ENCODE peak calls at places on chromosomes 2 and 18, in eight cellular contexts. One of them, this sample, is unnamed.

GRCh38 chr2:9594361-9595063 is 36.3 kb downstream of the YWHAQ start:
- DNase-seq in body of pancreas: peak; percentile 62
- DNase-seq in heart left ventricle: no peak
- DNase-seq in prostate gland: no peak
- DNase-seq in esophagus squamous epithelium: no peak
- DNase-seq in adrenal gland: peak; percentile 80
- DNase-seq in A549: peak; percentile 56
- DNase-seq in K562: no peak
- DNase-seq in this sample: peak; percentile 37

GRCh38 chr2:231353469-231353868 is 42.0 kb upstream of the B3GNT7 start:
- DNase-seq in body of pancreas: no peak
- DNase-seq in heart left ventricle: no peak
- DNase-seq in prostate gland: no peak
- DNase-seq in esophagus squamous epithelium: no peak
- DNase-seq in adrenal gland: no peak
- DNase-seq in A549: no peak
- DNase-seq in K562: no peak
- DNase-seq in this sample: no peak

GRCh38 chr2:67733517-67733916 is 329.3 kb downstream of the C1D start:
- DNase-seq in body of pancreas: peak; percentile 63
- DNase-seq in heart left ventricle: no peak
- DNase-seq in prostate gland: no peak
- DNase-seq in esophagus squamous epithelium: no peak
- DNase-seq in adrenal gland: peak; percentile 41
- DNase-seq in A549: peak; percentile 30
- DNase-seq in K562: no peak
- DNase-seq in this sample: no peak

GRCh38 chr2:240299710-240300068 is 135.8 kb upstream of the GPC1 start:
- DNase-seq in body of pancreas: no peak
- DNase-seq in heart left ventricle: no peak
- DNase-seq in prostate gland: no peak
- DNase-seq in esophagus squamous epithelium: no peak
- DNase-seq in adrenal gland: no peak
- DNase-seq in A549: no peak
- DNase-seq in K562: no peak
- DNase-seq in this sample: no peak

GRCh38 chr2:230692760-230693159 is 19.9 kb upstream of the CAB39 start:
- DNase-seq in body of pancreas: no peak
- DNase-seq in heart left ventricle: no peak
- DNase-seq in prostate gland: no peak
- DNase-seq in esophagus squamous epithelium: no peak
- DNase-seq in adrenal gland: no peak
- DNase-seq in A549: no peak
- DNase-seq in K562: no peak
- DNase-seq in this sample: no peak

GRCh38 chr2:35199298-35199697 is 1156.3 kb upstream of the CRIM1 start:
- DNase-seq in body of pancreas: no peak
- DNase-seq in heart left ventricle: no peak
- DNase-seq in prostate gland: no peak
- DNase-seq in esophagus squamous epithelium: no peak
- DNase-seq in adrenal gland: no peak
- DNase-seq in A549: peak; percentile 13
- DNase-seq in K562: no peak
- DNase-seq in this sample: no peak

GRCh38 chr2:165357758-165358157 is 111.7 kb upstream of the CSRNP3 start:
- DNase-seq in body of pancreas: no peak
- DNase-seq in heart left ventricle: no peak
- DNase-seq in prostate gland: no peak
- DNase-seq in esophagus squamous epithelium: no peak
- DNase-seq in adrenal gland: no peak
- DNase-seq in A549: peak; percentile 29
- DNase-seq in K562: no peak
- DNase-seq in this sample: no peak

GRCh38 chr18:77055429-77056310 is 76.9 kb downstream of the MBP start:
- DNase-seq in body of pancreas: no peak
- DNase-seq in heart left ventricle: peak; percentile 76
- DNase-seq in prostate gland: no peak
- DNase-seq in esophagus squamous epithelium: no peak
- DNase-seq in adrenal gland: no peak
- DNase-seq in A549: no peak
- DNase-seq in K562: no peak
- DNase-seq in this sample: no peak

GRCh38 chr18:28114472-28114871 is 62.5 kb downstream of the CDH2 start:
- DNase-seq in body of pancreas: no peak
- DNase-seq in heart left ventricle: no peak
- DNase-seq in prostate gland: no peak
- DNase-seq in esophagus squamous epithelium: no peak
- DNase-seq in adrenal gland: no peak
- DNase-seq in A549: peak; percentile 43
- DNase-seq in K562: no peak
- DNase-seq in this sample: no peak

GRCh38 chr2:144324446-144325045 is 195.4 kb downstream of the ZEB2 start:
- DNase-seq in body of pancreas: no peak
- DNase-seq in heart left ventricle: no peak
- DNase-seq in prostate gland: no peak
- DNase-seq in esophagus squamous epithelium: no peak
- DNase-seq in adrenal gland: no peak
- DNase-seq in A549: no peak
- DNase-seq in K562: no peak
- DNase-seq in this sample: no peak

GRCh38 chr2:161992526-161992925 is 81.5 kb downstream of the DPP4 start:
- DNase-seq in body of pancreas: no peak
- DNase-seq in heart left ventricle: no peak
- DNase-seq in prostate gland: no peak
- DNase-seq in esophagus squamous epithelium: no peak
- DNase-seq in adrenal gland: no peak
- DNase-seq in A549: no peak
- DNase-seq in K562: no peak
- DNase-seq in this sample: no peak

GRCh38 chr2:161990036-161990435 is 84.0 kb downstream of the DPP4 start:
- DNase-seq in body of pancreas: no peak
- DNase-seq in heart left ventricle: no peak
- DNase-seq in prostate gland: no peak
- DNase-seq in esophagus squamous epithelium: no peak
- DNase-seq in adrenal gland: no peak
- DNase-seq in A549: no peak
- DNase-seq in K562: no peak
- DNase-seq in this sample: no peak

GRCh38 chr2:161991991-161992390 is 82.0 kb downstream of the DPP4 start:
- DNase-seq in body of pancreas: no peak
- DNase-seq in heart left ventricle: no peak
- DNase-seq in prostate gland: no peak
- DNase-seq in esophagus squamous epithelium: no peak
- DNase-seq in adrenal gland: no peak
- DNase-seq in A549: no peak
- DNase-seq in K562: no peak
- DNase-seq in this sample: no peak

GRCh38 chr2:161990741-161991140 is 83.3 kb downstream of the DPP4 start:
- DNase-seq in body of pancreas: no peak
- DNase-seq in heart left ventricle: no peak
- DNase-seq in prostate gland: no peak
- DNase-seq in esophagus squamous epithelium: no peak
- DNase-seq in adrenal gland: no peak
- DNase-seq in A549: peak; percentile 32
- DNase-seq in K562: no peak
- DNase-seq in this sample: no peak

DNA sequence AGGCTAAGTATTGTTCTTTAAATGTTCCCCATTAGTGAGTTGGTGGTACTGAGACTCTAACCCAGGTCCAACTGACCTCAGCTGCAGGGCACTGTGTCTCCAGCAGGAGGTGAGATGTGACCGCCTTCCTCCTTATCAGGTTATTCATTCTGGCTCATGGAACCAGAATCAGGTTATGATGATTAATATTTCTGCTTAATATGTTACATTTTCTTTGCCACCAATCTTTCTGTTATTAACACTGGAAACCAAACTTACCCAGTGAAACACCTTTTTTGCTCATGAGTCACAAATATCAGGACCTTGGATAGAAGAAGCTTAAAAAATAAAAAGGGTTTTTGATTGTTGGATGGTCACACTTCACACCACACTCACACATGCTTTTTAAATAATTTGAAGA is 85.4 kb downstream of the DPP4 start:
- DNase-seq in body of pancreas: no peak
- DNase-seq in heart left ventricle: no peak
- DNase-seq in prostate gland: no peak
- DNase-seq in esophagus squamous epithelium: no peak
- DNase-seq in adrenal gland: no peak
- DNase-seq in A549: no peak
- DNase-seq in K562: no peak
- DNase-seq in this sample: no peak
- TF ChIP-seq CTCF in body of pancreas: no peak
- TF ChIP-seq CTCF in heart left ventricle: no peak
- TF ChIP-seq CTCF in prostate gland: no peak
- TF ChIP-seq CTCF in esophagus squamous epithelium: no peak
- TF ChIP-seq CTCF in adrenal gland: no peak
- TF ChIP-seq CTCF in A549: no peak
- TF ChIP-seq CTCF in K562: no peak
- TF ChIP-seq CTCF in this sample: no peak

DNA sequence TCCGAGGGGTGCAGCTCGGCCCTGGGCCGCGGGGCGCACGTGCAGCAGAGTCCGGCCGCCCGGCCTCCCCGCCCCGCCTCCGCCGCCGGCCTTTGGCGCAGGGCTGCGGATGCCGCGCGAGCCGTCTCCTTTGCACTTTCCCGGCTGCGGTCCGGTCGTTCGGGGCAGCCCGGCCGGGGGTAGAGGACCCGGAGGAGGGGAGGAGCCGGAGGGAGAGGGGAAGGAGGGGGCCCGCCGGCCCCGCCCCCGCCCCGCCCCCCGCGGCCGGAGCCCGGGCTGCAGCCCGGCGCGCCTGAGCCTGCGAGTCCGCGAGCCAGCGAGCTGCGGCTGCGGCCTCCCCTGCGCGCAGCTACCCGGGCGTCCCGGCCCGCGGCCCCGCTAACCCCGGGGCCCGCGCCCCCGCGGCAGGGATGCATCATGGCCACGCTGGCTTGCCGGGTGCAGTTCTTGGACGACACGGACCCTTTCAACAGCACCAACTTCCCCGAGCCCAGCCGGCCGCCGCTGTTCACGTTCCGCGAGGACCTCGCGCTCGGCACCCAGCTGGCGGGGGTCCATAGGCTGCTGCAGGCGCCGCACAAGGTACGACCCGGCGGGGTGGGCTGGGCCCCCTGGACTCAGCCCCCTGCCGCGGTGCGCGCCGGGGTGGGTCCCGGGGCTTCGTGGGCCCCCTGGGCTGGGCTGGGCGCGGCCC is at the start of gene FHOD3:
- DNase-seq in body of pancreas: peak; percentile 77
- DNase-seq in heart left ventricle: peak; percentile 88
- DNase-seq in prostate gland: peak; percentile 40
- DNase-seq in esophagus squamous epithelium: no peak
- DNase-seq in adrenal gland: peak; percentile 84
- DNase-seq in A549: peak; percentile 26
- DNase-seq in K562: peak; percentile 90
- DNase-seq in this sample: peak; percentile 53
- TF ChIP-seq POLR2A in body of pancreas: no peak
- TF ChIP-seq POLR2A in heart left ventricle: peak; percentile 57
- TF ChIP-seq POLR2A in prostate gland: no peak
- TF ChIP-seq POLR2A in esophagus squamous epithelium: no peak
- TF ChIP-seq POLR2A in adrenal gland: peak; percentile 62
- TF ChIP-seq POLR2A in A549: no peak
- TF ChIP-seq POLR2A in K562: no peak
- TF ChIP-seq POLR2A in this sample: peak; percentile 51

GRCh38 chr2:238848566-238848940 is 668 bp downstream of the TWIST2 start:
- DNase-seq in body of pancreas: no peak
- DNase-seq in heart left ventricle: no peak
- DNase-seq in prostate gland: no peak
- DNase-seq in esophagus squamous epithelium: no peak
- DNase-seq in adrenal gland: no peak
- DNase-seq in A549: no peak
- DNase-seq in K562: no peak
- DNase-seq in this sample: no peak

GRCh38 chr2:238847432-238847801 is 468 bp upstream of the TWIST2 start:
- DNase-seq in body of pancreas: no peak
- DNase-seq in heart left ventricle: no peak
- DNase-seq in prostate gland: no peak
- DNase-seq in esophagus squamous epithelium: no peak
- DNase-seq in adrenal gland: no peak
- DNase-seq in A549: no peak
- DNase-seq in K562: no peak
- DNase-seq in this sample: no peak

GRCh38 chr2:238850096-238850495 is 2.2 kb downstream of the TWIST2 start:
- DNase-seq in body of pancreas: no peak
- DNase-seq in heart left ventricle: no peak
- DNase-seq in prostate gland: no peak
- DNase-seq in esophagus squamous epithelium: no peak
- DNase-seq in adrenal gland: no peak
- DNase-seq in A549: no peak
- DNase-seq in K562: no peak
- DNase-seq in this sample: no peak

GRCh38 chr2:238847841-238848565 is at the start of gene TWIST2:
- DNase-seq in body of pancreas: peak; percentile 41
- DNase-seq in heart left ventricle: peak; percentile 83
- DNase-seq in prostate gland: peak; percentile 73
- DNase-seq in esophagus squamous epithelium: no peak
- DNase-seq in adrenal gland: peak; percentile 63
- DNase-seq in A549: peak; percentile 80
- DNase-seq in K562: no peak
- DNase-seq in this sample: peak; percentile 43

GRCh38 chr2:238848941-238849853 is 1.3 kb downstream of the TWIST2 start:
- DNase-seq in body of pancreas: no peak
- DNase-seq in heart left ventricle: no peak
- DNase-seq in prostate gland: no peak
- DNase-seq in esophagus squamous epithelium: no peak
- DNase-seq in adrenal gland: no peak
- DNase-seq in A549: no peak
- DNase-seq in K562: no peak
- DNase-seq in this sample: no peak
- H3K4me3 ChIP-seq in body of pancreas: no peak overlapping the region
- H3K4me3 ChIP-seq in heart left ventricle: peak overlapping the region; percentile 69
- H3K4me3 ChIP-seq in prostate gland: peak overlapping the region; percentile 48
- H3K4me3 ChIP-seq in esophagus squamous epithelium: peak overlapping the region; percentile 67
- H3K4me3 ChIP-seq in adrenal gland: no peak overlapping the region
- H3K4me3 ChIP-seq in A549: peak overlapping the region; percentile 94
- H3K4me3 ChIP-seq in K562: no peak overlapping the region
- H3K4me3 ChIP-seq in this sample: peak overlapping the region; percentile 63

GRCh38 chr2:132033365-132033764 is 128.4 kb downstream of the ANKRD30BL start:
- DNase-seq in body of pancreas: no peak
- DNase-seq in heart left ventricle: no peak
- DNase-seq in prostate gland: no peak
- DNase-seq in esophagus squamous epithelium: no peak
- DNase-seq in adrenal gland: no peak
- DNase-seq in A549: no peak
- DNase-seq in K562: no peak
- DNase-seq in this sample: no peak

GRCh38 chr2:132033949-132034348 is 127.8 kb downstream of the ANKRD30BL start:
- DNase-seq in body of pancreas: no peak
- DNase-seq in heart left ventricle: no peak
- DNase-seq in prostate gland: no peak
- DNase-seq in esophagus squamous epithelium: no peak
- DNase-seq in adrenal gland: no peak
- DNase-seq in A549: no peak
- DNase-seq in K562: no peak
- DNase-seq in this sample: no peak

GRCh38 chr2:132034646-132035045 is 127.1 kb downstream of the ANKRD30BL start:
- DNase-seq in body of pancreas: no peak
- DNase-seq in heart left ventricle: no peak
- DNase-seq in prostate gland: no peak
- DNase-seq in esophagus squamous epithelium: no peak
- DNase-seq in adrenal gland: no peak
- DNase-seq in A549: no peak
- DNase-seq in K562: no peak
- DNase-seq in this sample: no peak

GRCh38 chr2:132038179-132038882 is 123.4 kb downstream of the ANKRD30BL start:
- DNase-seq in body of pancreas: no peak
- DNase-seq in heart left ventricle: no peak
- DNase-seq in prostate gland: no peak
- DNase-seq in esophagus squamous epithelium: no peak
- DNase-seq in adrenal gland: no peak
- DNase-seq in A549: no peak
- DNase-seq in K562: peak; percentile 2
- DNase-seq in this sample: no peak

GRCh38 chr2:132037527-132038178 is 124.1 kb downstream of the ANKRD30BL start:
- DNase-seq in body of pancreas: peak; percentile 53
- DNase-seq in heart left ventricle: peak; percentile 57
- DNase-seq in prostate gland: no peak
- DNase-seq in esophagus squamous epithelium: no peak
- DNase-seq in adrenal gland: no peak
- DNase-seq in A549: no peak
- DNase-seq in K562: peak; percentile 9
- DNase-seq in this sample: no peak
- TF ChIP-seq CTCF in body of pancreas: no peak
- TF ChIP-seq CTCF in heart left ventricle: no peak
- TF ChIP-seq CTCF in prostate gland: no peak
- TF ChIP-seq CTCF in esophagus squamous epithelium: no peak
- TF ChIP-seq CTCF in adrenal gland: no peak
- TF ChIP-seq CTCF in A549: no peak
- TF ChIP-seq CTCF in K562: no peak
- TF ChIP-seq CTCF in this sample: no peak

This sample was measured in gastrocnemius medialis.